ENCODE peak calls at places on chromosome 11, in seven cellular contexts. R is CD4-positive, alpha-beta T cell; U is lower lobe of right lung; T is GM12865; D is H9; W is AG09319; H is thyroid gland. L is an unnamed sample.

GRCh38 chr11:90134420-90135003 is at the start of gene NAALAD2:
- DNase-seq in R (no peak), U (peak), T (peak), D (peak), W (no peak), H (peak), L (peak)

GRCh38 chr11:122098223-122098980 is 17.6 kb downstream of the BLID start:
- DNase-seq in R (no peak), U (no peak), T (no peak), D (no peak), W (no peak), H (no peak), L (no peak)

GRCh38 chr11:63243533-63243932 is at the start of gene SLC22A25:
- DNase-seq in R (no peak), U (peak), T (no peak), D (no peak), W (no peak), H (peak), L (peak)

GRCh38 chr11:64787526-64788320 is 9.4 kb upstream of the SF1 start:
- DNase-seq in R (peak), U (peak), T (peak), D (peak), W (no peak), H (peak), L (peak)

GRCh38 chr11:7546324-7546791 is 32.6 kb downstream of the PPFIBP2 start:
- DNase-seq in R (no peak), U (no peak), T (no peak), D (no peak), W (no peak), H (no peak), L (peak)

GRCh38 chr11:128739589-128739988 is 45.7 kb downstream of the FLI1 start:
- DNase-seq in R (no peak), U (no peak), T (no peak), D (no peak), W (no peak), H (no peak), L (no peak)

GRCh38 chr11:48052183-48053040 is 72.1 kb downstream of the PTPRJ start:
- DNase-seq in R (no peak), U (peak), T (no peak), D (peak), W (no peak), H (peak), L (peak)

GRCh38 chr11:83330303-83330702 is 44.1 kb upstream of the CCDC90B start:
- DNase-seq in R (no peak), U (no peak), T (no peak), D (no peak), W (no peak), H (no peak), L (no peak)

GRCh38 chr11:104946907-104947306 is 21.5 kb downstream of the CASP4 start:
- DNase-seq in R (no peak), U (no peak), T (peak), D (no peak), W (no peak), H (no peak), L (peak)

DNA sequence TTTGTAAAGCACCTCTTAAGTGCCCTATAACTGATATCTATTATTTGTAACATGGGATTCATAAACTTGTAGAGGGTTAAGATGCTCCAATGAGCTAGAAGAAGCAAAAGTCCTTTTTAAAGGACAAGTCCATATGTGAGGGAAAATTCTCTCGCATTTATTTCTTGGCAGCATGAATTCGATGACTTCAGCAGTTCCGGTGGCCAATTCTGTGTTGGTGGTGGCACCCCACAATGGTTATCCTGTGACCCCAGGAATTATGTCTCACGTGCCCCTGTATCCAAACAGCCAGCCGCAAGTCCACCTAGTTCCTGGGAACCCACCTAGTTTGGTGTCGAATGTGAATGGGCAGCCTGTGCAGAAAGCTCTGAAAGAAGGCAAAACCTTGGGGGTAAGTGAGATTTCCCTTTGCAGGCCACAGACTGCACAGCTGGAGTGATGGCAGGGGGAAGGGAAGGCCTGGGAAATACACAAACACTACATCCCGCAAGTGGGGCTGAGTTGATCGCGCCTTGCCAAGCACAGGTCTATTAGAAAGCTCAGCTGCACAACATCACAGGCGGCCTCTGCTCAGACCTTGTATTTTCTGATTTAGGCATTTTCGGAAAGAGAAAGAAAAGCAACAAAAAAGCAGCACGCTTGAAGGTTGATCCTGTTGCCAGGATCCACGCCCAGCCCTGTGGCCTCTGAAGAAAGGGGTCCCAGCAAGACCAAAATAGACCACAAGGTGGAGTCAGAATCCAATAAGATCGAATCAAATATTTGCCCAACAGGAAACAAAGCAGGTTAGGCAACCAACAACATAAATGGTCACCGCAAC is 1.5 kb downstream of the MS4A8 start:
- DNase-seq in R (no peak), U (no peak), T (peak), D (peak), W (no peak), H (no peak), L (no peak)
- TF ChIP-seq CTCF in R (no peak), U (peak), T (peak), D (peak), W (no peak), H (no peak), L (no peak)

DNA sequence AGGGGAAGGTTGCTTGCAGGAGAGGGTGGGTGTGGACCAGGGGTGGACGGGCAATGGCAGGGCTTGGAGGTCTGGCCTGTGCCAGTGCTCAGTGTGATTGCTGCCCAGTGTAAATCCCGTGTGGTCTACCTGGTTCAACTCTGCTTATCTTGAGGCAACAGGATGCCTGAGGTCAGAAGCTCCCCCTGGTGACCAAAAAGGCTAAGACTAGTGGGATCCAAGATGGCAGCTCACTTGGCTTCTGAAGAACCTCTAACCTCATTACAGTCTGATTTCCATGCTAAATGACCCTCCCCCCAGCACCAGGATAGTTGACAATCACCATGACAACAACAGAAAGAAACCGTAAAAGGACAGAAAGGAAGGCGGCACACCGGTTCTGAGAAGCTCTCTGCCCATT is 398.3 kb downstream of the CTTN start:
- DNase-seq in R (no peak), U (peak), T (no peak), D (peak), W (no peak), H (no peak), L (no peak)
- TF ChIP-seq CTCF in R (no peak), U (no peak), T (no peak), D (peak), W (no peak), H (no peak), L (no peak)

GRCh38 chr11:33945481-33946268 is 53.8 kb upstream of the LMO2 start:
- DNase-seq in R (no peak), U (no peak), T (no peak), D (no peak), W (no peak), H (no peak), L (no peak)

GRCh38 chr11:33944693-33945424 is 53.0 kb upstream of the LMO2 start:
- DNase-seq in R (no peak), U (no peak), T (no peak), D (no peak), W (no peak), H (no peak), L (no peak)

GRCh38 chr11:33941637-33942160 is 49.8 kb upstream of the LMO2 start:
- DNase-seq in R (no peak), U (no peak), T (peak), D (no peak), W (no peak), H (no peak), L (peak)

GRCh38 chr11:33944345-33944692 is 52.4 kb upstream of the LMO2 start:
- DNase-seq in R (no peak), U (no peak), T (no peak), D (no peak), W (no peak), H (no peak), L (no peak)

DNA sequence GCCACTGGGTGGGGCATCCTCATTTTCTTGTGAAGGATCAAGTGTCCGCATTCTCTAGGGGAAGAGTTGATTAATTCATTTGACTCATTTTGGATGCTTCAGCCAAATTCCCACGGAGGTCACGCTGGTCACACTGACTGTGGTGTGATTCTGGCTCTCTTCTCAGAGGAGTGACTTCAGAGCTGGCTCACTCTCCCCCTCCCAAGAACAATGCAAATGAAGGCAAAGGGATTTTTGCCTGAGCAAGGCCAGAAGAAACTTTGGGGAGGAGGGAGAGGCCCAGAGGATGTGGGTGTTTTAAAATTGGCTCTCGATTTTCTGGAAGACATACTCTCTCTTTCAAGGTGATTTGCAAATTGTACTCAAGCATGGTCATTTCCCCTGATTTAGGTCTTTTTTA is 51.1 kb upstream of the LMO2 start:
- DNase-seq in R (no peak), U (no peak), T (peak), D (no peak), W (peak), H (no peak), L (peak)
- TF ChIP-seq CTCF in R (no peak), U (no peak), T (no peak), D (no peak), W (no peak), H (no peak), L (no peak)

GRCh38 chr11:30414283-30414682 is 91.4 kb downstream of the ARL14EP start:
- DNase-seq in R (no peak), U (no peak), T (no peak), D (no peak), W (no peak), H (no peak), L (no peak)

GRCh38 chr11:30412509-30412908 is 89.6 kb downstream of the ARL14EP start:
- DNase-seq in R (no peak), U (no peak), T (no peak), D (no peak), W (no peak), H (no peak), L (no peak)

GRCh38 chr11:30406978-30407762 is 84.3 kb downstream of the ARL14EP start:
- DNase-seq in R (no peak), U (no peak), T (no peak), D (peak), W (no peak), H (peak), L (no peak)

GRCh38 chr11:30411383-30411782 is 88.5 kb downstream of the ARL14EP start:
- DNase-seq in R (no peak), U (no peak), T (no peak), D (no peak), W (no peak), H (no peak), L (no peak)
- TF ChIP-seq CTCF in R (no peak), U (no peak), T (no peak), D (no peak), W (no peak), H (no peak), L (no peak)

GRCh38 chr11:31887180-31887579 is 76.1 kb upstream of the PAX6 start:
- DNase-seq in R (no peak), U (no peak), T (peak), D (peak), W (no peak), H (no peak), L (no peak)
- TF ChIP-seq CTCF in R (peak), U (no peak), T (peak), D (peak), W (no peak), H (no peak), L (no peak)

DNA sequence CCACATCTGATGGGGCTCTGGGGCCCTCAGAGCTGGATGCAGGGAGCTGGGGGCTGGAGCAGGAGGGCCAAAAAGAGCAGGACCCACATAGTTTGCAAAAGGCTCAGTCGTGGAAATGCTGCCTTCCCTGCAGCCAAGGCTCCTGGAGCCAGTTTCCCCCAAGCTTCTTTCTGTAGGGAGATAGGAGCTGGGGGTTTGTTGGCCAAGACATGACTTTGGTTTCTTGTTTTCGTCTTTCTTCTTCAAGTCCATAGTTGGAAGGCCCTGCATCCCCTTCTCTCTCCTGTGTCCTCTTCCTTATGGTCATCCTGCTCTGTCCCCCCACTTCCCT is 36.3 kb downstream of the IGF2 start:
- DNase-seq in R (no peak), U (no peak), T (no peak), D (no peak), W (no peak), H (no peak), L (no peak)
- TF ChIP-seq CTCF in R (no peak), U (no peak), T (no peak), D (no peak), W (no peak), H (no peak), L (no peak)

DNA sequence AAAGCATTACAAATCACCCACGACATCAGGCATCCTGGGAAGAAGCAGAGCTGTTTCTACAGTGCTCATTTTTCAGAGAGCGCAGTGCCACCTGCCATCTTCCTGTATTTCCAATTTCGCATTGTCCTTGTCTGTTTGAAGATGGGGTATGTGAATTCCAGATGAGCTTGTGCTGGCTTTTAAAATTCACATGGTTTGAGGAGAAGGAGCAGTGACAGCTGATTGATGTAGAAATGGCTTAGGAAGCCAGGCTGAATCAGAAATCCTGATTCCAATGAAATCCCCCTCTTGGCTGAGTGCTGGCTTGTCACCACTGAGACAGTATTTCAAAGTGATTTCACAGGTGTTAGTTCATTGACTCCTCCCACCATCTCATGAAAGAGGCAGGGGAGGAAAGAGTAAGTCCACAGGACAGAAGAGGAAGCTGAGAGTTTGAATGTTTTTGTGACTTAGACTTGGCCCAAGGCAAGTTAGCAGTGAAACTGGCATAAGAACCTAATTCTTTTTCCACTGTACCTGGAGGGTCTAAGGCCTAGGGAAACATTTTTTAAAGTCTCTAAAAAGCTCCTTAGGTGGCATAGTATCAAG is 344.6 kb upstream of the C11orf87 start:
- DNase-seq in R (no peak), U (no peak), T (no peak), D (no peak), W (no peak), H (no peak), L (no peak)
- TF ChIP-seq CTCF in R (no peak), U (no peak), T (no peak), D (no peak), W (no peak), H (no peak), L (no peak)

DNA sequence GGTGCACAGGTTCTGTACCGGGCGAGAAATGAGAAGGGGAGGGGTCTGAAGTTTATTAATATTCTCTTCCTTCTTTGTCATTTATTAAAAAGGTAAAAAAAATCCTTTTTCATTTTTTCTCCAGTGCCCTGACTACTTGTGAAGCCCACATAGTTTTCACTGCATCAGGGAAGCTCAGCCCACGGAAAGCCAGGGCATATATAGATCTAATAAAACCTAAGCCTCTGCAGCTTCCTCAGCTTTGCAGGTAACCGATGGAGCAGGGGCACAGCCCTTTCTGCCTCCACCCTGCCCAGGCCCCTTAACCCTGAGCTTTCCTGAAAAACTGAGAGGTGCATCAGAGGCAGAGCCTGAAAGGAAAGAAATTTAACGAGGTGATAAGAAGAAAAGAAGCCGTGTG is 140.1 kb downstream of the NXPE2 start:
- DNase-seq in R (no peak), U (no peak), T (no peak), D (no peak), W (no peak), H (no peak), L (no peak)
- TF ChIP-seq CTCF in R (no peak), U (no peak), T (no peak), D (no peak), W (no peak), H (no peak), L (no peak)

DNA sequence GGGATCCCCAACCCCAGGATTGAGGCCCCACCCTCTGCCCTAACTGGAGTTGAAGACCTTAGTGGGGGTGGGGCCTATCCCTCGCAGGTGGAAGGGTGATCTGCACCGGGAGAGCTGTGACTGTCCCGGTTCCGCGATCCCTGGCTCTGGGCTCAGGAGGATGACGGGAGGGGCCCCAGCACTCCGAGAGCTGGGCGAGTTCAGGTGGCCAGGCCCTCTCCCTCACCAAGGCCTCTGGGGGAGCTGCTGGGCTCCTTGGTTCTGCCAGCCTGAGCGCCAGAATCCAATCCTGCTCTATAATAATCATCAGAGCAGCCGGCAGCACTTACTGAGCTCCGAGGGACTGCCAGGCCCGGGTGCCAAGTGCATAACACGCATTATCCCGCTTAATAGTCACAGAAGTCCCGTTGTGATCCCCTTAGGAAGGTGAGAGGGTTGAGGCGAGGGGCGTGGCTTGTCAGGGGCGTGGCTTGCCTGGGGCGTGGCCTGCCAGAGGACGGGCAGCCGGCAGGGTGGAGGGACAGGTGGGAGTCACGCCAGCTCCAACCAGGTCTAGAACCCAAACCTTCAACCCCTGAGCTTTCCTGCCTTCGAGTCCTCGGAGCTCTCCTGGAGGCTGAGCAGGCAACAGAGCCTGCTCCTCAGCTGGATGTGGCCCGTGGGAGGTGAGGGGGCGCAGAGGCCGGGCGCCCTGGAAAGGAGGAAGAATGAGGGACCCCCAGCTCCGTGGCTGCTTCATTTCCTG is 7.2 kb upstream of the SYT7 start:
- DNase-seq in R (peak), U (peak), T (peak), D (peak), W (no peak), H (peak), L (no peak)
- TF ChIP-seq CTCF in R (peak), U (peak), T (no peak), D (peak), W (peak), H (peak), L (peak)

GRCh38 chr11:93648168-93648567 is 13.3 kb upstream of the CEP295 start:
- DNase-seq in R (no peak), U (no peak), T (peak), D (no peak), W (no peak), H (no peak), L (peak)
- TF ChIP-seq CTCF in R (no peak), U (no peak), T (peak), D (peak), W (no peak), H (no peak), L (peak)